ENCODE peak calls at places on chromosomes 6 and 20, in ten cellular contexts. M, Q, I, Z, J, W, L, H, O and K are unnamed samples.

GRCh38 chr6:24270011-24270410 is 87.8 kb downstream of the DCDC2 start:
- DNase-seq in M (no peak), Q (no peak), I (no peak), Z (no peak), J (no peak), W (no peak), L (no peak), H (no peak), O (no peak), K (no peak)

GRCh38 chr6:103236923-103237322 is 1622.8 kb downstream of the HACE1 start:
- DNase-seq in M (peak), Q (no peak), I (no peak), Z (no peak), J (peak), W (no peak), L (no peak), H (no peak), O (no peak), K (no peak)

GRCh38 chr6:135941275-135941674 is 89.8 kb downstream of the PDE7B start:
- DNase-seq in M (peak), Q (no peak), I (no peak), Z (peak), J (no peak), W (no peak), L (no peak), H (peak), O (peak), K (no peak)

GRCh38 chr6:113076116-113076515 is 729.0 kb downstream of the RFPL4B start:
- DNase-seq in M (no peak), Q (no peak), I (no peak), Z (no peak), J (no peak), W (no peak), L (no peak), H (no peak), O (no peak), K (no peak)

GRCh38 chr6:2507016-2507415 is 243.7 kb downstream of the MYLK4 start:
- DNase-seq in M (no peak), Q (no peak), I (no peak), Z (no peak), J (no peak), W (no peak), L (no peak), H (no peak), O (peak), K (no peak)

GRCh38 chr20:10562929-10563328 is 110.9 kb downstream of the JAG1 start:
- DNase-seq in M (no peak), Q (no peak), I (no peak), Z (no peak), J (no peak), W (no peak), L (no peak), H (peak), O (no peak), K (no peak)

GRCh38 chr6:55388161-55388560 is 60.9 kb downstream of the GFRAL start:
- DNase-seq in M (peak), Q (no peak), I (no peak), Z (peak), J (no peak), W (no peak), L (no peak), H (peak), O (peak), K (no peak)

GRCh38 chr6:122130026-122130348 is 269.5 kb upstream of the HSF2 start:
- DNase-seq in M (no peak), Q (no peak), I (no peak), Z (peak), J (peak), W (no peak), L (no peak), H (no peak), O (no peak), K (no peak)

GRCh38 chr6:155050311-155050710 is 55.2 kb downstream of the TIAM2 start:
- DNase-seq in M (peak), Q (no peak), I (no peak), Z (no peak), J (no peak), W (no peak), L (no peak), H (no peak), O (peak), K (no peak)

GRCh38 chr6:122322824-122323223 is 76.6 kb upstream of the HSF2 start:
- DNase-seq in M (no peak), Q (no peak), I (no peak), Z (peak), J (no peak), W (no peak), L (no peak), H (peak), O (peak), K (no peak)

GRCh38 chr6:53635322-53635721 is 30.2 kb downstream of the KLHL31 start:
- DNase-seq in M (no peak), Q (no peak), I (no peak), Z (no peak), J (no peak), W (no peak), L (no peak), H (no peak), O (no peak), K (no peak)

GRCh38 chr6:141484726-141485125 is 648.0 kb upstream of the GJE1 start:
- DNase-seq in M (no peak), Q (peak), I (no peak), Z (peak), J (no peak), W (no peak), L (no peak), H (no peak), O (peak), K (no peak)

GRCh38 chr6:13427838-13428527 is 59.4 kb downstream of the GFOD1 start:
- DNase-seq in M (no peak), Q (peak), I (no peak), Z (no peak), J (peak), W (no peak), L (no peak), H (no peak), O (no peak), K (peak)

GRCh38 chr20:32585519-32586127 is 490 bp upstream of the NOL4L start:
- DNase-seq in M (no peak), Q (no peak), I (no peak), Z (no peak), J (peak), W (no peak), L (no peak), H (no peak), O (no peak), K (no peak)

GRCh38 chr6:16760536-16761468 is at the start of gene ATXN1:
- DNase-seq in M (peak), Q (peak), I (peak), Z (peak), J (peak), W (peak), L (peak), H (peak), O (no peak), K (no peak)

GRCh38 chr20:5539656-5540055 is 210.5 kb upstream of the SHLD1 start:
- DNase-seq in M (no peak), Q (no peak), I (no peak), Z (peak), J (no peak), W (no peak), L (no peak), H (no peak), O (no peak), K (no peak)

GRCh38 chr20:6780414-6780813 is 12.9 kb downstream of the BMP2 start:
- DNase-seq in M (no peak), Q (no peak), I (no peak), Z (no peak), J (no peak), W (no peak), L (no peak), H (no peak), O (no peak), K (no peak)

GRCh38 chr6:105831321-105831720 is 254.8 kb upstream of the PRDM1 start:
- DNase-seq in M (no peak), Q (no peak), I (no peak), Z (peak), J (no peak), W (no peak), L (no peak), H (no peak), O (no peak), K (no peak)

DNA sequence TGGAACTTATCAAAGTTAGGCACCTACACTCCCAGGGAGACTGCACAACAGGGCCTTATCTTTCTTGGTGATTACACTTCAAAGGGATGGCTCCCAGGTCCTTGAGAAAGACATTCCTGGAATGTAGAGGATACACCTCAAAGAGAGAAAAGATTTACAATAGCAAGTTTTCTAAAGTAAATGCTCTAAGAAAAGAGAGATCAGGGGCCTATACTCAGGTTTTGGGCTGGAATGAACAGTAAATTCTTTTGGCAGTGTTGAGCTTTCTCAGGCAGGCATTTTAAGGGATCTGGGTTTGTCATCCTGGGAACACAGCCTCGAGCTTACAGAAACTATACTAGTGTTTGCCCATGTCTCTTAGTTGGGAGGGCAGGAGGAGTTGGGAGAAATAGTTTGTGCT is 31.7 kb upstream of the ME1 start:
- DNase-seq in M (no peak), Q (no peak), I (no peak), Z (no peak), J (peak), W (no peak), L (no peak), H (no peak), O (no peak), K (no peak)
- H3K4me3 ChIP-seq in M (no peak), Q (no peak), I (no peak), Z (no peak), J (no peak), W (no peak), L (no peak), H (no peak), O (no peak), K (no peak)

GRCh38 chr6:70510600-70510999 is 56.1 kb upstream of the SDHAF4 start:
- DNase-seq in M (no peak), Q (no peak), I (no peak), Z (no peak), J (no peak), W (no peak), L (no peak), H (no peak), O (no peak), K (no peak)

GRCh38 chr6:70503813-70504465 is 62.8 kb upstream of the SDHAF4 start:
- DNase-seq in M (peak), Q (no peak), I (no peak), Z (no peak), J (no peak), W (no peak), L (no peak), H (no peak), O (no peak), K (no peak)

GRCh38 chr6:70507166-70507565 is 59.6 kb upstream of the SDHAF4 start:
- DNase-seq in M (no peak), Q (no peak), I (no peak), Z (no peak), J (no peak), W (no peak), L (no peak), H (no peak), O (no peak), K (no peak)

GRCh38 chr6:70502484-70502883 is 64.2 kb upstream of the SDHAF4 start:
- DNase-seq in M (no peak), Q (no peak), I (no peak), Z (no peak), J (no peak), W (no peak), L (no peak), H (no peak), O (no peak), K (no peak)

DNA sequence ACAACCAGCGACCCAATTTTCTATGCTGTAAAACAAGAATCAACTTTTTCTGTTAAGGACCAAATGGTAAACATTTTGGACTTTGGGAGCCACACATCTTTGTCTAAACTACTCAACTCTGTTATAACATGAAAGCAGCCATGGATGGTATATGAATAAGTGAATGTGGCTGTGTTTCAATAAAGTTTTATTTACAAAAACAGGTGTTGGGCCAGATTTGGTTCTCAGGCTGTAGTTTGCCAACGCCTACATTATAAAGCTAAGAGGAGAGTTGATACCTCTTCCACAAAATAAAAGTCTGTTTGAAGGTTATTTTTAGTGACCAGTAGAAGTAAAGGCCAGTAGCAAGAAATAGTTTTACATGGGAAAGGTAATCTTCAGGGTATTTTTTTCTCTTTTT is 60.4 kb upstream of the SDHAF4 start:
- DNase-seq in M (no peak), Q (no peak), I (no peak), Z (no peak), J (no peak), W (no peak), L (no peak), H (no peak), O (no peak), K (no peak)
- TF ChIP-seq CTCF in M (no peak), Q (no peak), I (no peak), Z (no peak), J (no peak), W (no peak), L (no peak), H (no peak), O (no peak), K (no peak)

GRCh38 chr20:48930878-48931277 is 9.4 kb downstream of the ARFGEF2 start:
- DNase-seq in M (no peak), Q (no peak), I (no peak), Z (no peak), J (no peak), W (no peak), L (no peak), H (no peak), O (no peak), K (no peak)
- H3K4me3 ChIP-seq in M (no peak), Q (no peak), I (no peak), Z (no peak), J (no peak), W (no peak), L (no peak), H (no peak), O (no peak), K (no peak)

GRCh38 chr6:99331531-99331930 is 17.9 kb downstream of the FAXC start:
- DNase-seq in M (no peak), Q (no peak), I (no peak), Z (no peak), J (no peak), W (no peak), L (no peak), H (no peak), O (no peak), K (no peak)

GRCh38 chr6:99330159-99330558 is 19.3 kb downstream of the FAXC start:
- DNase-seq in M (peak), Q (peak), I (no peak), Z (peak), J (peak), W (peak), L (no peak), H (peak), O (peak), K (no peak)

GRCh38 chr6:99333068-99333467 is 16.4 kb downstream of the FAXC start:
- DNase-seq in M (no peak), Q (no peak), I (no peak), Z (no peak), J (no peak), W (no peak), L (no peak), H (no peak), O (no peak), K (no peak)

GRCh38 chr6:99338188-99338587 is 11.3 kb downstream of the FAXC start:
- DNase-seq in M (no peak), Q (no peak), I (no peak), Z (no peak), J (no peak), W (no peak), L (no peak), H (no peak), O (no peak), K (no peak)

GRCh38 chr6:99334526-99335127 is 14.8 kb downstream of the FAXC start:
- DNase-seq in M (peak), Q (no peak), I (no peak), Z (peak), J (peak), W (no peak), L (no peak), H (peak), O (peak), K (no peak)
- TF ChIP-seq CTCF in M (peak), Q (peak), I (peak), Z (peak), J (peak), W (no peak), L (peak), H (peak), O (peak), K (peak)

DNA sequence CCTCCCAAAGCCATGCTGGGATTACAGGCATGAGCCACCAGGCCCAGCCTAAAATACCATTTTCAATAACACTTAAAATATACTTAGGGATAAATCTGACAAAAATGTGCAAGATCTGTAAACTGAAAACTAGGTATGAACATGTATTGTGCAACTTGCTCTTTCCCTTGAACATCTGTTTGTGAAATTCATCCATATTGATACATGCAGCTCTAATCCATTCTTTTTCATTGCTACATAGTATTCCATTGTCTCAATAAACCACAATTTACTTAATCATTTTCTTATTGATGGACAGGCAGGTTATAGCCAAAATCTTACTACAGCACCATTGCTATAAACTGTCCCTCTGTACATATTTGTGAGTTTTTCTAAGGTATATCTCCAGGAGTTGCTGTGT is 4.7 kb upstream of the SLC22A16 start:
- DNase-seq in M (no peak), Q (no peak), I (no peak), Z (no peak), J (no peak), W (no peak), L (no peak), H (no peak), O (no peak), K (no peak)
- H3K4me3 ChIP-seq in M (no peak), Q (no peak), I (no peak), Z (no peak), J (no peak), W (no peak), L (no peak), H (no peak), O (no peak), K (no peak)

GRCh38 chr20:20051767-20052073 is 546 bp downstream of the CRNKL1 start:
- DNase-seq in M (no peak), Q (no peak), I (no peak), Z (no peak), J (no peak), W (no peak), L (no peak), H (no peak), O (no peak), K (no peak)

GRCh38 chr20:20052074-20052970 is at the start of the genes CFAP61 and CRNKL1:
- DNase-seq in M (peak), Q (peak), I (peak), Z (peak), J (peak), W (peak), L (peak), H (peak), O (peak), K (peak)
- TF ChIP-seq CTCF in M (no peak), Q (no peak), I (no peak), Z (no peak), J (no peak), W (no peak), L (no peak), H (no peak), O (no peak), K (peak)